ENCODE peak calls at places on chromosomes 1 and 21, in nine cellular contexts. One of them, this sample, is unnamed. For H3K4me1, the result is how much of the 10 kb centered on the place peaks cover.

GRCh38 chr1:22284236-22284635 is 141.3 kb upstream of the WNT4 start:
- DNase-seq in heart left ventricle: no peak
- DNase-seq in transverse colon: no peak
- DNase-seq in prostate gland: no peak
- DNase-seq in body of pancreas: no peak
- DNase-seq in GM12878: no peak
- DNase-seq in thyroid gland: no peak
- DNase-seq in A549: no peak
- DNase-seq in spleen: no peak
- DNase-seq in this sample: no peak

GRCh38 chr1:160357286-160358002 is 9.4 kb upstream of the NHLH1 start:
- DNase-seq in heart left ventricle: no peak
- DNase-seq in transverse colon: no peak
- DNase-seq in prostate gland: no peak
- DNase-seq in body of pancreas: no peak
- DNase-seq in GM12878: no peak
- DNase-seq in thyroid gland: no peak
- DNase-seq in A549: no peak
- DNase-seq in spleen: no peak
- DNase-seq in this sample: no peak

GRCh38 chr21:32412998-32413504 is 545 bp downstream of the EVA1C start:
- DNase-seq in heart left ventricle: peak
- DNase-seq in transverse colon: peak
- DNase-seq in prostate gland: peak
- DNase-seq in body of pancreas: peak
- DNase-seq in GM12878: no peak
- DNase-seq in thyroid gland: peak
- DNase-seq in A549: no peak
- DNase-seq in spleen: peak
- DNase-seq in this sample: no peak

GRCh38 chr1:152961201-152961891 is 9.1 kb upstream of the SPRR4 start:
- DNase-seq in heart left ventricle: no peak
- DNase-seq in transverse colon: no peak
- DNase-seq in prostate gland: no peak
- DNase-seq in body of pancreas: no peak
- DNase-seq in GM12878: no peak
- DNase-seq in thyroid gland: no peak
- DNase-seq in A549: no peak
- DNase-seq in spleen: no peak
- DNase-seq in this sample: no peak

GRCh38 chr1:226172589-226172988 is 14.0 kb downstream of the ACBD3 start:
- DNase-seq in heart left ventricle: no peak
- DNase-seq in transverse colon: no peak
- DNase-seq in prostate gland: no peak
- DNase-seq in body of pancreas: no peak
- DNase-seq in GM12878: no peak
- DNase-seq in thyroid gland: no peak
- DNase-seq in A549: no peak
- DNase-seq in spleen: no peak
- DNase-seq in this sample: no peak

GRCh38 chr1:32200226-32201010 is at the start of gene CCDC28B:
- DNase-seq in heart left ventricle: peak
- DNase-seq in transverse colon: peak
- DNase-seq in prostate gland: peak
- DNase-seq in body of pancreas: peak
- DNase-seq in GM12878: peak
- DNase-seq in thyroid gland: peak
- DNase-seq in A549: no peak
- DNase-seq in spleen: peak
- DNase-seq in this sample: no peak

GRCh38 chr1:224432672-224433040 is 1.9 kb downstream of the WDR26 start:
- DNase-seq in heart left ventricle: no peak
- DNase-seq in transverse colon: no peak
- DNase-seq in prostate gland: no peak
- DNase-seq in body of pancreas: no peak
- DNase-seq in GM12878: no peak
- DNase-seq in thyroid gland: no peak
- DNase-seq in A549: no peak
- DNase-seq in spleen: no peak
- DNase-seq in this sample: no peak

GRCh38 chr1:176854134-176854533 is 310.4 kb downstream of the ASTN1 start:
- DNase-seq in heart left ventricle: no peak
- DNase-seq in transverse colon: no peak
- DNase-seq in prostate gland: no peak
- DNase-seq in body of pancreas: no peak
- DNase-seq in GM12878: no peak
- DNase-seq in thyroid gland: no peak
- DNase-seq in A549: no peak
- DNase-seq in spleen: no peak
- DNase-seq in this sample: no peak

GRCh38 chr1:89547563-89548485 is 23.2 kb downstream of the LRRC8B start:
- DNase-seq in heart left ventricle: no peak
- DNase-seq in transverse colon: no peak
- DNase-seq in prostate gland: peak
- DNase-seq in body of pancreas: peak
- DNase-seq in GM12878: no peak
- DNase-seq in thyroid gland: no peak
- DNase-seq in A549: peak
- DNase-seq in spleen: no peak
- DNase-seq in this sample: no peak

GRCh38 chr1:35857830-35858229 is 25.2 kb upstream of the AGO1 start:
- DNase-seq in heart left ventricle: no peak
- DNase-seq in transverse colon: no peak
- DNase-seq in prostate gland: no peak
- DNase-seq in body of pancreas: no peak
- DNase-seq in GM12878: no peak
- DNase-seq in thyroid gland: peak
- DNase-seq in A549: peak
- DNase-seq in spleen: no peak
- DNase-seq in this sample: no peak

GRCh38 chr1:185157599-185158469 is 867 bp downstream of the SWT1 start:
- DNase-seq in heart left ventricle: peak
- DNase-seq in transverse colon: no peak
- DNase-seq in prostate gland: peak
- DNase-seq in body of pancreas: no peak
- DNase-seq in GM12878: no peak
- DNase-seq in thyroid gland: no peak
- DNase-seq in A549: peak
- DNase-seq in spleen: no peak
- DNase-seq in this sample: no peak

GRCh38 chr1:235954306-235955283 is 87.9 kb upstream of the LYST start:
- DNase-seq in heart left ventricle: peak
- DNase-seq in transverse colon: peak
- DNase-seq in prostate gland: no peak
- DNase-seq in body of pancreas: no peak
- DNase-seq in GM12878: peak
- DNase-seq in thyroid gland: no peak
- DNase-seq in A549: no peak
- DNase-seq in spleen: peak
- DNase-seq in this sample: peak

GRCh38 chr1:94048413-94049164 is 72.4 kb downstream of the ABCA4 start:
- DNase-seq in heart left ventricle: no peak
- DNase-seq in transverse colon: no peak
- DNase-seq in prostate gland: no peak
- DNase-seq in body of pancreas: no peak
- DNase-seq in GM12878: no peak
- DNase-seq in thyroid gland: no peak
- DNase-seq in A549: no peak
- DNase-seq in spleen: no peak
- DNase-seq in this sample: no peak

GRCh38 chr1:222404710-222405109 is 143.2 kb downstream of the HHIPL2 start:
- DNase-seq in heart left ventricle: no peak
- DNase-seq in transverse colon: no peak
- DNase-seq in prostate gland: no peak
- DNase-seq in body of pancreas: no peak
- DNase-seq in GM12878: peak
- DNase-seq in thyroid gland: no peak
- DNase-seq in A549: no peak
- DNase-seq in spleen: no peak
- DNase-seq in this sample: no peak

GRCh38 chr1:81149649-81150335 is 650.9 kb upstream of the ADGRL2 start:
- DNase-seq in heart left ventricle: no peak
- DNase-seq in transverse colon: no peak
- DNase-seq in prostate gland: no peak
- DNase-seq in body of pancreas: no peak
- DNase-seq in GM12878: no peak
- DNase-seq in thyroid gland: no peak
- DNase-seq in A549: no peak
- DNase-seq in spleen: no peak
- DNase-seq in this sample: no peak

DNA sequence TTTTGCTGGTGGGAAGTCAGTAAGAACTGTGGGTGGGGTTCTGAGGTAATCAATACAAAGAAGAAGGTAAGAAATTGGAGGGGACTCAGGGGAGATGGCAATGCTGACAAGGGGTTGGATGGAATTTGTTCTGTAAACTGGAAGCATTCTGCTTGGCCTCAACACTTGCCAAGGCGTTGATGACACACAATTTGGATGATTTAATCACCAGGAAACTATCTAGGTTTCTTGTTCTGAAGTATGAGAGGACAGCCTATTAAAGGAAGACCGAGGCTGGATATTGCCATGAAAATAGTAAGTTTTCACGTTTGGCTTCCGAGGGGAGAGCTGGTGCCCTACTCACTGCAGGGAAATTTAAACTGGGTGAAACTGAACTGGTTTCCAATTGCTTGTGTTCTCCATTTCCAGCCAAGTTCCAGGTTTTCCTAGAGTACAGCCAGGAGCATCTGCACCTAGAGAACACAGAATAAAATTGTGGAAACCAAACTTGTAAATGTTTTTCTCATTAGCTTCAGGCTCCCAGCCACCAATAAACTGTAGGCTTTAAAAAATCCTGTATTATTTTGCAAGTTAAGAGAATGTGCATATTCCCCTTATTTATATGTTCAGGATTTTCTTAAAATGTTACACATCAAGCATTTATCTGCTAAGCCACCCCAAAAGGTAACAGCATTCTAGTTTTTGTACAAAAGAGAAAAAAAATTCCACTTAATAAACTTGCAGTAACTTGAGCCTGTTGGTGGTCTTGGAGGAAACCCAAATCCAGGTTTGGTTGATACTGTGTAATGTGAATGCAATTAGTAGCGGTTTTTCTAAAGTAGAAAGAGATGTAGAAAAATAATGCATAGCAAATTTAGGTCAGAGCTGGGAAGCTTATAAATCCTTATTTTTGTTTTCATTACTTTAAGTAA is 53.8 kb downstream of the ROR1 start:
- DNase-seq in heart left ventricle: no peak
- DNase-seq in transverse colon: no peak
- DNase-seq in prostate gland: no peak
- DNase-seq in body of pancreas: no peak
- DNase-seq in GM12878: no peak
- DNase-seq in thyroid gland: no peak
- DNase-seq in A549: no peak
- DNase-seq in spleen: no peak
- DNase-seq in this sample: no peak
- H3K27ac ChIP-seq in heart left ventricle: no peak
- H3K27ac ChIP-seq in transverse colon: peak
- H3K27ac ChIP-seq in prostate gland: no peak
- H3K27ac ChIP-seq in body of pancreas: no peak
- H3K27ac ChIP-seq in GM12878: no peak
- H3K27ac ChIP-seq in thyroid gland: no peak
- H3K27ac ChIP-seq in A549: peak
- H3K27ac ChIP-seq in spleen: no peak
- H3K27ac ChIP-seq in this sample: no peak

DNA sequence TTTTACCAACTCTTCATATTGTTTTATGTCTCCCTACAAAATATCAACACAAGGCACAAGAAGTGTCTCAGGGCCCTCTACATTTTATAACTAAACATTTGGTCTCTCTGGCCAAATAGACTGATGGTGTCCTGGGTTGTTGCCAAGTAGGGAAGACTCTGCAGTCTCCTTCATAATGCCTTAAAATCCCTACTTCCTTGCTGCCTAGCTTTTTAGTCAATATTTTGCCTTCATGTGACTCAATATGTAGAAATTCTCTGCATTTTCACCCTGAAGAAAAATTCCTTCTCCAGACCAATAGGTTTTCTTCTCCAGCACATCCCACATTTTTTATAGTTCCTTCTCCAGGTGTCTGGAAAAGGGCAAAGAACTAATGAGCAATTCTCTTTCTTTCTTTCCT is 72.5 kb upstream of the IPO9 start:
- DNase-seq in heart left ventricle: no peak
- DNase-seq in transverse colon: no peak
- DNase-seq in prostate gland: no peak
- DNase-seq in body of pancreas: no peak
- DNase-seq in GM12878: no peak
- DNase-seq in thyroid gland: no peak
- DNase-seq in A549: no peak
- DNase-seq in spleen: no peak
- DNase-seq in this sample: no peak
- H3K4me1 ChIP-seq in heart left ventricle: half or more
- H3K4me1 ChIP-seq in transverse colon: under half
- H3K4me1 ChIP-seq in prostate gland: under half
- H3K4me1 ChIP-seq in body of pancreas: under half
- H3K4me1 ChIP-seq in GM12878: under half
- H3K4me1 ChIP-seq in thyroid gland: half or more
- H3K4me1 ChIP-seq in A549: half or more
- H3K4me1 ChIP-seq in spleen: under half
- H3K4me1 ChIP-seq in this sample: under half

GRCh38 chr1:175192630-175193338 is at the start of gene KIAA0040:
- DNase-seq in heart left ventricle: peak
- DNase-seq in transverse colon: peak
- DNase-seq in prostate gland: peak
- DNase-seq in body of pancreas: peak
- DNase-seq in GM12878: no peak
- DNase-seq in thyroid gland: peak
- DNase-seq in A549: peak
- DNase-seq in spleen: peak
- DNase-seq in this sample: peak
- TF ChIP-seq POLR2A in heart left ventricle: peak
- TF ChIP-seq POLR2A in transverse colon: peak
- TF ChIP-seq POLR2A in prostate gland: peak
- TF ChIP-seq POLR2A in body of pancreas: peak
- TF ChIP-seq POLR2A in GM12878: peak
- TF ChIP-seq POLR2A in thyroid gland: peak
- TF ChIP-seq POLR2A in A549: no peak
- TF ChIP-seq POLR2A in spleen: no peak
- TF ChIP-seq POLR2A in this sample: peak

GRCh38 chr1:8823295-8823664 is 5.8 kb upstream of the RERE start:
- DNase-seq in heart left ventricle: no peak
- DNase-seq in transverse colon: no peak
- DNase-seq in prostate gland: no peak
- DNase-seq in body of pancreas: no peak
- DNase-seq in GM12878: no peak
- DNase-seq in thyroid gland: no peak
- DNase-seq in A549: no peak
- DNase-seq in spleen: no peak
- DNase-seq in this sample: no peak
- H3K27ac ChIP-seq in heart left ventricle: no peak
- H3K27ac ChIP-seq in transverse colon: peak
- H3K27ac ChIP-seq in prostate gland: no peak
- H3K27ac ChIP-seq in body of pancreas: no peak
- H3K27ac ChIP-seq in GM12878: no peak
- H3K27ac ChIP-seq in thyroid gland: no peak
- H3K27ac ChIP-seq in A549: no peak
- H3K27ac ChIP-seq in spleen: peak
- H3K27ac ChIP-seq in this sample: peak

GRCh38 chr1:147209825-147210821 is 15.0 kb downstream of the FMO5 start:
- DNase-seq in heart left ventricle: no peak
- DNase-seq in transverse colon: no peak
- DNase-seq in prostate gland: no peak
- DNase-seq in body of pancreas: no peak
- DNase-seq in GM12878: no peak
- DNase-seq in thyroid gland: no peak
- DNase-seq in A549: no peak
- DNase-seq in spleen: no peak
- DNase-seq in this sample: no peak
- H3K4me1 ChIP-seq in heart left ventricle: under half
- H3K4me1 ChIP-seq in transverse colon: under half
- H3K4me1 ChIP-seq in prostate gland: under half
- H3K4me1 ChIP-seq in body of pancreas: half or more
- H3K4me1 ChIP-seq in GM12878: under half
- H3K4me1 ChIP-seq in thyroid gland: under half
- H3K4me1 ChIP-seq in A549: under half
- H3K4me1 ChIP-seq in spleen: under half
- H3K4me1 ChIP-seq in this sample: under half